ENCODE peak calls at places on chromosomes 5 and 9, in four cellular contexts. Q, K, V and L are unnamed samples.

GRCh38 chr5:14326035-14326909 is 183.1 kb downstream of the TRIO start:
- DNase-seq in Q (no peak), K (peak), V (no peak), L (no peak)

GRCh38 chr5:100623719-100624118 is 88.5 kb downstream of the FAM174A start:
- DNase-seq in Q (no peak), K (no peak), V (peak), L (no peak)

GRCh38 chr5:80389575-80389974 is 18.3 kb upstream of the ZFYVE16 start:
- DNase-seq in Q (no peak), K (no peak), V (no peak), L (no peak)

GRCh38 chr9:76756273-76756650 is 8.0 kb upstream of the PCA3 start:
- DNase-seq in Q (peak), K (peak), V (peak), L (peak)

GRCh38 chr5:776862-777711 is 7.4 kb downstream of the ZDHHC11B start:
- DNase-seq in Q (no peak), K (no peak), V (no peak), L (no peak)

GRCh38 chr5:143149759-143150158 is 253.7 kb downstream of the NR3C1 start:
- DNase-seq in Q (no peak), K (no peak), V (no peak), L (no peak)

GRCh38 chr5:6714221-6715041 is 1.2 kb downstream of the TENT4A start:
- DNase-seq in Q (no peak), K (no peak), V (no peak), L (peak)

GRCh38 chr9:133945977-133946753 is 46.0 kb downstream of the VAV2 start:
- DNase-seq in Q (peak), K (no peak), V (no peak), L (no peak)

GRCh38 chr9:112858625-112859147 is 32.0 kb downstream of the SLC46A2 start:
- DNase-seq in Q (no peak), K (no peak), V (no peak), L (no peak)

GRCh38 chr5:178108966-178109365 is 4.4 kb upstream of the N4BP3 start:
- DNase-seq in Q (no peak), K (no peak), V (no peak), L (no peak)

GRCh38 chr9:18726546-18726945 is 252.6 kb downstream of the ADAMTSL1 start:
- DNase-seq in Q (no peak), K (no peak), V (peak), L (no peak)

GRCh38 chr5:43889238-43889637 is 286.3 kb downstream of the NNT start:
- DNase-seq in Q (no peak), K (no peak), V (no peak), L (no peak)

GRCh38 chr9:93859431-93860215 is 95.5 kb downstream of the BARX1 start:
- DNase-seq in Q (no peak), K (peak), V (no peak), L (no peak)

GRCh38 chr5:16943846-16944675 is 8.0 kb upstream of the MYO10 start:
- DNase-seq in Q (no peak), K (no peak), V (no peak), L (no peak)

GRCh38 chr5:65185468-65185867 is 296.3 kb downstream of the ADAMTS6 start:
- DNase-seq in Q (no peak), K (no peak), V (peak), L (no peak)

GRCh38 chr5:95892784-95893354 is 68.8 kb downstream of the ELL2 start:
- DNase-seq in Q (peak), K (peak), V (peak), L (no peak)

GRCh38 chr9:89740722-89741121 is 135.9 kb downstream of the GADD45G start:
- DNase-seq in Q (no peak), K (no peak), V (no peak), L (no peak)

GRCh38 chr9:114497220-114497619 is 8.1 kb downstream of the WHRN start:
- DNase-seq in Q (no peak), K (no peak), V (no peak), L (no peak)

GRCh38 chr9:116897181-116897580 is 210.1 kb downstream of the TRIM32 start:
- DNase-seq in Q (no peak), K (no peak), V (no peak), L (no peak)

GRCh38 chr5:141513627-141514329 is 24.9 kb downstream of the PCDHGC5 start:
- DNase-seq in Q (peak), K (no peak), V (peak), L (peak)

GRCh38 chr9:69297300-69297980 is 27.6 kb upstream of the ENTREP1 start:
- DNase-seq in Q (no peak), K (no peak), V (no peak), L (no peak)

GRCh38 chr5:93579561-93580386 is 1.2 kb downstream of the NR2F1-AS1 start:
- DNase-seq in Q (peak), K (peak), V (peak), L (peak)

GRCh38 chr5:79932510-79933504 is 58.3 kb downstream of the MTX3 start:
- DNase-seq in Q (no peak), K (no peak), V (no peak), L (no peak)

GRCh38 chr5:36724429-36725332 is 118.3 kb downstream of the SLC1A3 start:
- DNase-seq in Q (no peak), K (no peak), V (no peak), L (no peak)

GRCh38 chr9:78821126-78821822 is 524.3 kb downstream of the PSAT1 start:
- DNase-seq in Q (no peak), K (no peak), V (peak), L (no peak)

GRCh38 chr5:147445951-147446350 is 63.9 kb downstream of the DPYSL3 start:
- DNase-seq in Q (no peak), K (no peak), V (no peak), L (no peak)

GRCh38 chr9:128706671-128707381 is 4.5 kb downstream of the PKN3 start:
- DNase-seq in Q (peak), K (no peak), V (no peak), L (peak)

GRCh38 chr5:57804500-57804899 is 321.9 kb upstream of the ACTBL2 start:
- DNase-seq in Q (no peak), K (no peak), V (no peak), L (no peak)

GRCh38 chr9:31799953-31800609 is 584.4 kb upstream of the ACO1 start:
- DNase-seq in Q (no peak), K (peak), V (peak), L (no peak)

GRCh38 chr9:136007906-136008692 is 46.9 kb upstream of the UBAC1 start:
- DNase-seq in Q (no peak), K (no peak), V (peak), L (no peak)

GRCh38 chr5:159897786-159898393 is 18.4 kb upstream of the ADRA1B start:
- DNase-seq in Q (no peak), K (no peak), V (no peak), L (no peak)

GRCh38 chr9:127407505-127407868 is 10.5 kb downstream of the SLC2A8 start:
- DNase-seq in Q (no peak), K (no peak), V (no peak), L (no peak)

DNA sequence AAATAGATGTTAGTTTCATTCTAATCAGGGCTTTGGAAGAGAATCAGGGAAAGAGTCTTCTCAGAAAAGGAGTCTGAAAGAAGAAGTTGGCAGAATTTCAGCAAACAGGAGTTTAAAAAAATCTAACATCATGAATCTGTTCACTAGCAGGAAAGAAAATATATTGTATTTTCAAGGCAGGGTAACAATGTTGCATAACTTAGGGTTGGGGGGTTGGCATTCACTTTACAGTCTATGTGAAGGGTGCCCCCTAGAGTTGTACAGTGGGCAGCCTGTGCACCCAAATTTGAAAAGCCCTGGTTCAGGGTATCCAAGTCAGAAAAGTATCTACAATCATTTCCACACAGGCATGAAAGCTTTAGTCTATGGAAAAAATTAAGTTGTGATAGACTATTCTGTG is 348.4 kb upstream of the SLC30A5 start:
- DNase-seq in Q (no peak), K (no peak), V (peak), L (no peak)
- TF ChIP-seq CTCF in Q (peak), K (peak), V (peak), L (no peak)

DNA sequence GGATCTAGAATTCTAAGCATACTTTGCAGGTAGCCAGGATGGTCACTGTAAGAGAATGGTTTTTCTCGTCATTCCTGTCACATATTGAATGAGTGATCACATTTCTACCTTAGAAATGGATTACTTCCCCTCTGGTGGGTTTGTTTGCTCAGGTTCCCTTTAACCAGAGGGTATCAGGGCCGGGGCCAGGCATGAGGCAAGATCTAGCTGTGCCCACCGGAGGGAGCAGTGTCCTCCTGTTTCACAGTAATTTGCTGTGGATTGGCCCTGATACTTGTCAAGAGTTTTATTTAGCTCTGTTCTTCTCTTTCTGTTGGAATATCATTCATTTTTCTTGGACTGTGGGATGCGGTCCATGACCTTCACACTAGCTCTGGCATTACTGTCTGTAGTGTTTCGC is 42.3 kb upstream of the ZBED3 start:
- DNase-seq in Q (peak), K (peak), V (peak), L (peak)
- TF ChIP-seq CTCF in Q (no peak), K (peak), V (peak), L (peak)

GRCh38 chr5:73233461-73234151 is 60.6 kb downstream of the TMEM174 start:
- DNase-seq in Q (peak), K (peak), V (peak), L (peak)
- TF ChIP-seq CTCF in Q (no peak), K (peak), V (peak), L (no peak)

GRCh38 chr9:88074931-88075330 is 63.3 kb downstream of the SPATA31C2 start:
- DNase-seq in Q (no peak), K (no peak), V (no peak), L (no peak)

GRCh38 chr9:88077071-88077617 is 61.1 kb downstream of the SPATA31C2 start:
- DNase-seq in Q (no peak), K (no peak), V (peak), L (no peak)

GRCh38 chr9:88075966-88076285 is 62.3 kb downstream of the SPATA31C2 start:
- DNase-seq in Q (no peak), K (no peak), V (peak), L (no peak)

GRCh38 chr9:88072831-88073365 is 65.4 kb downstream of the SPATA31C2 start:
- DNase-seq in Q (no peak), K (no peak), V (no peak), L (no peak)

GRCh38 chr9:88076286-88077070 is 61.8 kb downstream of the SPATA31C2 start:
- DNase-seq in Q (peak), K (peak), V (peak), L (peak)
- TF ChIP-seq CTCF in Q (no peak), K (peak), V (peak), L (no peak)

GRCh38 chr9:109968702-109969450 is 188.9 kb downstream of the PALM2AKAP2 start:
- DNase-seq in Q (peak), K (peak), V (peak), L (no peak)
- TF ChIP-seq CTCF in Q (no peak), K (peak), V (peak), L (no peak)

GRCh38 chr5:84091400-84091799 is 293.3 kb downstream of the EDIL3 start:
- DNase-seq in Q (no peak), K (peak), V (peak), L (no peak)

GRCh38 chr5:84085387-84086041 is 299.2 kb downstream of the EDIL3 start:
- DNase-seq in Q (no peak), K (peak), V (no peak), L (peak)

GRCh38 chr5:84086517-84086916 is 298.2 kb downstream of the EDIL3 start:
- DNase-seq in Q (no peak), K (no peak), V (peak), L (no peak)

GRCh38 chr5:84092738-84093137 is 291.9 kb downstream of the EDIL3 start:
- DNase-seq in Q (no peak), K (no peak), V (no peak), L (no peak)

GRCh38 chr5:84088996-84089395 is 295.7 kb downstream of the EDIL3 start:
- DNase-seq in Q (no peak), K (peak), V (peak), L (no peak)
- TF ChIP-seq CTCF in Q (no peak), K (peak), V (peak), L (no peak)